ENCODE peak calls at places on chromosomes 1 and 21, in four cellular contexts. T is K562, J is HL-60, F is GM12878. Q is an unnamed sample.

GRCh38 chr1:193229136-193229535 is 42.7 kb upstream of the B3GALT2 start:
- DNase-seq in J (no peak), F (no peak), T (no peak), Q (no peak)

GRCh38 chr1:236753554-236753953 is 41.5 kb upstream of the MTR start:
- DNase-seq in F (no peak), T (peak), J (peak), Q (no peak)

GRCh38 chr1:54405894-54406293 is 300 bp downstream of the SSBP3 start:
- DNase-seq in J (peak), F (no peak), T (no peak), Q (no peak)

GRCh38 chr1:27864264-27864895 is 8.0 kb upstream of the THEMIS2 start:
- DNase-seq in F (peak), J (peak), T (no peak), Q (no peak)

GRCh38 chr1:19559641-19560040 is 74.3 kb upstream of the CAPZB start:
- DNase-seq in J (no peak), F (no peak), T (no peak), Q (no peak)

GRCh38 chr1:175201061-175201508 is 8.5 kb upstream of the KIAA0040 start:
- DNase-seq in J (no peak), T (no peak), F (no peak), Q (no peak)

GRCh38 chr1:224182057-224182865 is 779 bp upstream of the DEGS1 start:
- DNase-seq in F (peak), T (no peak), J (peak), Q (peak)

GRCh38 chr1:54337928-54338327 is 68.3 kb downstream of the SSBP3 start:
- DNase-seq in F (no peak), T (no peak), J (peak), Q (no peak)

GRCh38 chr1:24902471-24902891 is 27.6 kb downstream of the RUNX3 start:
- DNase-seq in J (no peak), F (no peak), T (no peak), Q (no peak)

GRCh38 chr1:43975249-43975961 is 645 bp downstream of the ATP6V0B start:
- DNase-seq in J (peak), F (no peak), T (no peak), Q (no peak)

GRCh38 chr1:17475729-17476128 is 36.3 kb upstream of the RCC2 start:
- DNase-seq in T (no peak), F (no peak), J (no peak), Q (no peak)

GRCh38 chr21:44363278-44363677 is 9.9 kb downstream of the TRPM2 start:
- DNase-seq in F (no peak), J (no peak), T (no peak), Q (no peak)

GRCh38 chr21:44356636-44357035 is 3.2 kb downstream of the TRPM2 start:
- DNase-seq in T (no peak), F (no peak), J (no peak), Q (no peak)

GRCh38 chr21:44364151-44365053 is 11.0 kb downstream of the TRPM2 start:
- DNase-seq in T (no peak), J (no peak), F (no peak), Q (no peak)

GRCh38 chr21:44357064-44357837 is 3.8 kb downstream of the TRPM2 start:
- DNase-seq in T (no peak), J (no peak), F (no peak), Q (no peak)

GRCh38 chr21:44360174-44360573 is 6.8 kb downstream of the TRPM2 start:
- DNase-seq in F (no peak), T (no peak), J (peak), Q (no peak)
- TF ChIP-seq SPI1 in F (no peak), T (no peak), J (peak), Q (no peak)

GRCh38 chr1:9436258-9436657 is 103.0 kb upstream of the SLC25A33 start:
- DNase-seq in J (no peak), F (no peak), T (no peak), Q (no peak)

GRCh38 chr1:9439074-9439761 is 100.0 kb upstream of the SLC25A33 start:
- DNase-seq in T (no peak), J (peak), F (no peak), Q (no peak)

GRCh38 chr1:9435854-9436253 is 103.4 kb upstream of the SLC25A33 start:
- DNase-seq in F (no peak), J (no peak), T (no peak), Q (no peak)

GRCh38 chr1:9438431-9439073 is 100.7 kb upstream of the SLC25A33 start:
- DNase-seq in J (peak), T (no peak), F (no peak), Q (no peak)

GRCh38 chr1:9437931-9438330 is 101.3 kb upstream of the SLC25A33 start:
- DNase-seq in J (no peak), T (no peak), F (no peak), Q (no peak)
- TF ChIP-seq POLR2AphosphoS5 in J (no peak), T (no peak), F (no peak), Q (no peak)

DNA sequence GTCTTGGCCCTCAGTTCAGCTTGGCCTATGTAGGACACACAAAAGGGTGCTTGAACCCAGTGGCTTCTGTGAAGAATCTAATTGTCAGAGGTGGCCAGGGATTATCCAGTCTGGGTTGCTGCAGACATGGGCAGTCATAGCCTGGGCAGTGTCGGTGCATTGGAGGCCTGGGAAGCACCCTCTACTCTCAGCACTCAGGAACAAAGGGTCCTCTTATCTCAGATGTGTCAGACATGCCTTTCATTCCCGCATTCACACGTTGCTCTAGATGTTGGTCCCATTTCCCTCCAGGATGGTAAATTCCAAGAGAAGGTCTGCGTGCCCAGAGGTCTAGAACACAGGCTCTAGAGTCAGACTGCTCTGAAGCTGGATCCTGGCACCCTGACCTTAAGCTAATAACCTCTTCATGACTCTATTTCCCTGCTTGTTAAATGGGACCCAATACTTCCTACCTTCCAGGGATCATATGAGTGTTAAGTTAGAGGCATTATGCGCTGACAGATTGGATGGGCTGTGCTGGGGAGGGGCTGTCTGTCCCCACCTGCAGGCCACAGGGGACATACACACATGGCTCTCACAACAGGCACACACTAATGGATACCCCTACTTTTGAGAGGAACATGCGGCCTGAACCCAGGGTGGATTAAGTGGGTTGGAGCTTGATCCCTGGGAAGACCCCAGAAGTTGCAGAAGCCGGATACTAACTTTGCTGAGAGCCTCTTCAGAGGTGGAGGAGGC is 16.5 kb upstream of the EDN2 start:
- DNase-seq in F (no peak), T (no peak), J (no peak), Q (no peak)
- TF ChIP-seq SPI1 in F (no peak), T (no peak), J (no peak), Q (no peak)

DNA sequence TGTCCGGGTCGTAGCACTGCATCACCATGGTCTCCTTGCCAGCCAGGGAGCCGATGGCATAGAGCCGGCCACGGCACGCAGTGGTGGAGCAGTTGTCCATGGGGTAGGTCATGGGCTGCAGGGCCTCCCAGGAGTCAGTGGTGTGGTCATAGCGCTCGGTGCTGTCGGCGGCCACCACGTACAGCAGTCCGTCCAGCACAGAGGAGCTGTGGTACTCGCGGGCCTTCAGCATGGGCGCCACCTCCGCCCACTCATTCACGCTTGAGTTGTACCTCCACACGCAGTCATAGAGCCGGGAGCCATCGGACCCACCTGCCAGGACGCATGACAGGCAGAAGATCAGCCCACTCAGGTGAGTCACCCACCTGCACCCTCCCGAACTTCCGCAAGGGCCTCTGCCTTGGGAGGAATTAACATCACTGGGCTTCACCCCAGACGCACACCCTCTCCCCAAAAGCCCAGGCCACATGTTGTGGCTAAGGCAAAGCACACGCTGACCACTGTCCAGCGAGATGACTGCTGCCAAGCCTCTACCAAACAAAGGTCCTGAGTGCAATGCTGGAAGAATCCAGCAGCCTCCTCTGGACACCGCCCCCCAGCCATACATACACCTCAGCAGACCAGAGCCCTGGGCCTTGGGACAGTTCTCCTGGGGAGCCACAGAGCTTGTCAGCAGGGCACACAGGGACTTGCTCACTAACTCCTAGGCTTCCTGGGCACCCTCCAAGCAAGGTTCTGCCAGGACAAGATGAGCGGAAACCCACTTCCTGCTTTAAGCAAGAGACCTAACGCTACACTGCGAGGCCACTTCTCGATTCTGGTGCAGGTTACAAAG is 3.3 kb downstream of the KLHL21 start:
- DNase-seq in F (no peak), J (peak), T (no peak), Q (no peak)
- TF ChIP-seq POLR2AphosphoS5 in F (no peak), J (no peak), T (peak), Q (no peak)

DNA sequence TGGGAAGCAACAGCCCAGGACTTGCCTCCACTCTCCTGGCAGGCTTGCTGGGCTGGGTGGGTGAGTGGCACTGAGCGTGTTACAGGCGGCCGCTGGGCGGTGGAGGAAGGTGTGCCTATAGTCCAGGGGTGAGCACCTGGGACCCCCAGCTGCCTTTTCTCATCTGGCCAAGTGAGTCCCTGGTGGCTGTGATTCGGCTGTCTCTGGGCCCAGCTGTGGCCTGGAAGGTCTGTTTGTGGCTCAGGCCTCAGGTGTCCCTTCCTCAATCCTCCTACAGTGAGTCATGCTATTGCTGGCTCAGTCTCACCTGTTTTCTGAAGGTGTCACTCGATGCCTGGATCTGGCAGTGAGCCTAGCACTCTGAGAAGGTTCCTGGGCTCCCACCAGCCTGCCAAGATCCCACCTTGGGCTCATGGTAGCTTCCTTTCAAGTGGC is 564.2 kb downstream of the PTPRU start:
- DNase-seq in J (no peak), F (no peak), T (peak), Q (no peak)
- TF ChIP-seq SPI1 in J (no peak), F (no peak), T (no peak), Q (no peak)

GRCh38 chr21:36422279-36423098 is 37.3 kb downstream of the CHAF1B start:
- DNase-seq in J (peak), T (peak), F (no peak), Q (peak)
- TF ChIP-seq POLR2AphosphoS5 in J (no peak), T (no peak), F (no peak), Q (no peak)

Q was measured in GM12891.